ENCODE peak calls at places on chromosomes 11 and 22, in five cellular contexts. B is heart left ventricle, T is dorsolateral prefrontal cortex, G is AG09309, F is RWPE1. I is an unnamed sample.

GRCh38 chr11:44573333-44573732 is 7.9 kb downstream of the CD82 start:
- DNase-seq in B (no peak), T (peak), G (no peak), F (no peak), I (no peak)

GRCh38 chr11:102408339-102408738 is 44.2 kb downstream of the TMEM123 start:
- DNase-seq in B (no peak), T (no peak), G (no peak), F (no peak), I (no peak)

GRCh38 chr11:92388380-92388779 is 163.8 kb downstream of the FAT3 start:
- DNase-seq in B (no peak), T (no peak), G (no peak), F (no peak), I (no peak)

GRCh38 chr22:45224988-45225731 is 15.5 kb downstream of the KIAA0930 start:
- DNase-seq in B (no peak), T (peak), G (no peak), F (no peak), I (no peak)

GRCh38 chr11:63919267-63920125 is 2.5 kb upstream of the RCOR2 start:
- DNase-seq in B (peak), T (peak), G (no peak), F (no peak), I (no peak)

GRCh38 chr11:69648679-69649575 is 8.0 kb downstream of the CCND1 start:
- DNase-seq in B (peak), T (no peak), G (no peak), F (no peak), I (no peak)

GRCh38 chr11:118870396-118871343 is 13.0 kb upstream of the CXCR5 start:
- DNase-seq in B (peak), T (peak), G (no peak), F (no peak), I (no peak)

GRCh38 chr11:74004694-74005615 is 3.9 kb downstream of the UCP3 start:
- DNase-seq in B (peak), T (no peak), G (no peak), F (no peak), I (no peak)

GRCh38 chr11:72844356-72844755 is 30.1 kb downstream of the ATG16L2 start:
- DNase-seq in B (no peak), T (no peak), G (peak), F (no peak), I (no peak)

GRCh38 chr11:112215621-112216020 is 10.6 kb upstream of the PTS start:
- DNase-seq in B (no peak), T (no peak), G (no peak), F (no peak), I (no peak)

DNA sequence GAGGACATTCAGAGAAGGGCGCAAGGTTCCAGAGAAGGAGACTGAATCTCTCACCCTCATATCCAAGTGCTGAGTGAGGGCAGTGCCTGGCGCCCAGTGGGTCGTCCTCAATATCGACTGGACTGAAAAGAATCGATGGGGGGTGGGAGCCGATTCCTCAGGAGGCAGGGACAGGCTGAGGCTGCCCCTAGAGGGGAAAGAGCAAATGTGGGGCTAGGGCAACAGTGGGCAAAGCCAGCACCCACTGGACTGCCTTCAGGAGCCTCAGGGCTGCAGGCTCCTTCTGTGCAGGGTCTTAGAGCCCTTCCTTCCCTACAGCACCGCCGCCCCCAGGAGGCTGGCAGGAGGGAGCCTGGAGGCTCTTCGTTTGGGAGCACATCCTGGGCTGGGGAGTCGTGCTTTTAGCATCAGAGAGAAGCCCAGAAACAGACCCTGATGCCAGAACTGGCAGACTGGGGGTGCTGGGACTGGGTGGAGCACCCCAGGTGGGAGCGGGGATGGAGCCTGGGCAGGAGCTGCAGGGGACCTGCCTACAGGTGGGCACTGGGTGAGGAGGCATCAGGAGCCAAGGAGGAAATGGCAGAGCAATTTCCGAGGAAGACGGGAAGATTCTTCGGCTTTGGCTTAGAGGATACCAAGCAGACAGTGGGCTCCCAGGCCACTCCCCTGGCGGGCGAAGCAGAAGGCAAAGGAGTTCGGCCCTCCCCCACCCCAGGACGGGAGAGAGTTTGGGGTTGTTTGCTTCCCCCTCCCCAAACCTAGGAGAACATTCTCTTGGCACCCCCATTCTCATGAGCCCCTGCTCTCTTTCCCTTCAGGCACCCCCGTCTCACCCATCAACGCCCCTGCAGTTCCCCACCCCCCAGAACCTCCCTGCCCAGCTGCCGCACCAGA is 1.2 kb downstream of the SYT7 start:
- DNase-seq in B (no peak), T (no peak), G (no peak), F (no peak), I (no peak)
- TF ChIP-seq CTCF in B (no peak), T (no peak), G (no peak), F (no peak), I (no peak)

GRCh38 chr22:34973926-34974325 is 92.0 kb upstream of the ISX start:
- DNase-seq in B (no peak), T (no peak), G (no peak), F (no peak), I (no peak)

GRCh38 chr22:34976886-34977285 is 89.1 kb upstream of the ISX start:
- DNase-seq in B (no peak), T (no peak), G (no peak), F (no peak), I (no peak)

GRCh38 chr22:34973016-34973415 is 92.9 kb upstream of the ISX start:
- DNase-seq in B (no peak), T (no peak), G (no peak), F (no peak), I (no peak)

GRCh38 chr22:34976474-34976873 is 89.5 kb upstream of the ISX start:
- DNase-seq in B (no peak), T (no peak), G (no peak), F (no peak), I (no peak)

GRCh38 chr22:34975721-34976120 is 90.2 kb upstream of the ISX start:
- DNase-seq in B (no peak), T (no peak), G (no peak), F (no peak), I (no peak)
- TF ChIP-seq CTCF in B (no peak), T (no peak), G (no peak), F (no peak), I (peak)

GRCh38 chr22:38081941-38082828 is 1.8 kb downstream of the SLC16A8 start:
- DNase-seq in B (peak), T (no peak), G (no peak), F (no peak), I (no peak)

GRCh38 chr22:38085056-38085455 is 1.1 kb upstream of the SLC16A8 start:
- DNase-seq in B (peak), T (no peak), G (no peak), F (no peak), I (no peak)

GRCh38 chr22:38081636-38081940 is 2.4 kb downstream of the SLC16A8 start:
- DNase-seq in B (no peak), T (no peak), G (no peak), F (no peak), I (peak)

GRCh38 chr22:38083931-38084631 is at the start of gene SLC16A8:
- DNase-seq in B (peak), T (no peak), G (no peak), F (no peak), I (no peak)

GRCh38 chr22:38082986-38083710 is 836 bp downstream of the SLC16A8 start:
- DNase-seq in B (peak), T (no peak), G (no peak), F (no peak), I (no peak)
- TF ChIP-seq CTCF in B (no peak), T (no peak), G (no peak), F (no peak), I (no peak)

GRCh38 chr22:32122899-32123298 is 36.2 kb downstream of the C22orf42 start:
- DNase-seq in B (no peak), T (no peak), G (no peak), F (no peak), I (no peak)

GRCh38 chr22:32120603-32121002 is 38.5 kb downstream of the C22orf42 start:
- DNase-seq in B (no peak), T (no peak), G (no peak), F (no peak), I (no peak)

GRCh38 chr22:32119568-32120235 is 39.4 kb downstream of the C22orf42 start:
- DNase-seq in B (no peak), T (no peak), G (no peak), F (no peak), I (no peak)

GRCh38 chr22:32127904-32128303 is 31.2 kb downstream of the C22orf42 start:
- DNase-seq in B (no peak), T (no peak), G (no peak), F (no peak), I (no peak)

GRCh38 chr22:32123657-32124056 is 35.4 kb downstream of the C22orf42 start:
- DNase-seq in B (no peak), T (no peak), G (no peak), F (no peak), I (no peak)
- TF ChIP-seq CTCF in B (no peak), T (no peak), G (no peak), F (no peak), I (peak)

GRCh38 chr11:123018702-123019101 is 37.1 kb upstream of the BSX start:
- DNase-seq in B (no peak), T (no peak), G (no peak), F (no peak), I (no peak)

DNA sequence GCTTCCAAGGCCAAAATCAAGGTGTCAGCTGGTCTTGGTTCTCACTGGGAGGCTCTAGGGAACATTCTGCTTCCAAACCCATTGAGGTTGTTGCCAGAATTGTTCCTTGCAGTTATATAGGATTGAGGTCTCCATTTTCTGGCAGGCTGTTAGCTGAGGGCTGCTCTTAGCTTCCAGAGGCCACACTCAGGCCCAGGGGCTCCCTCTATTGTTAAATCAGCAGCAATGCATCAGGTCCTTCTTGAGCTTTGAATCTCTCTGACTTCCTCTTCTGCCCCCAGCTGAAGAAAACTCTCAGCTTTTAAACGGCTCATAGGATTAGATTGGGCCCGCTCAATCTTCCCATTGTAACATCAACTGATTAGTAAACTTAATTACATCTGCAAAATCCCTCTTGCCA is 39.3 kb upstream of the BSX start:
- DNase-seq in B (no peak), T (no peak), G (no peak), F (peak), I (no peak)
- TF ChIP-seq CTCF in B (peak), T (no peak), G (peak), F (peak), I (peak)

DNA sequence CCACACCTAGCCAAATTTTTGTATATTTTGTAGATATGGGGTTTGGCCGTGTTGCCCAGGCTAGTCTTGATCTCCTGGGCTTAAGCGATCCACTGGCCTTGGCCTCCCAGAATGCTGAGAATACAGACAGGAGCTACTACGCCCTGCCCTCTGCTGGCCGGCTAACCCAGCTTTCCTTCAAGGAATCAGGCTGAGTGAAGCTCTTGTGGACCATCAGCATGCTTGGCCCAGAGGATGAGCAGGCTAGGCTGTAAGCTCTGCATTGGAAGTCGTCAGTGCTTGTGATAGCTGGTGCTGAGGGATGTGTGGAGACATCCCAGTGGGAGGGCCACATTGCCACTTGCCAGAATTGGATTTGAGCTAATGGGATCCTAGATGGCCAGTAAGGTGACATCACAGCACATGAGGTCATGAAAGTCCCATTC is 60.6 kb downstream of the MED15 start:
- DNase-seq in B (no peak), T (no peak), G (no peak), F (no peak), I (no peak)
- TF ChIP-seq CTCF in B (peak), T (no peak), G (peak), F (no peak), I (peak)

DNA sequence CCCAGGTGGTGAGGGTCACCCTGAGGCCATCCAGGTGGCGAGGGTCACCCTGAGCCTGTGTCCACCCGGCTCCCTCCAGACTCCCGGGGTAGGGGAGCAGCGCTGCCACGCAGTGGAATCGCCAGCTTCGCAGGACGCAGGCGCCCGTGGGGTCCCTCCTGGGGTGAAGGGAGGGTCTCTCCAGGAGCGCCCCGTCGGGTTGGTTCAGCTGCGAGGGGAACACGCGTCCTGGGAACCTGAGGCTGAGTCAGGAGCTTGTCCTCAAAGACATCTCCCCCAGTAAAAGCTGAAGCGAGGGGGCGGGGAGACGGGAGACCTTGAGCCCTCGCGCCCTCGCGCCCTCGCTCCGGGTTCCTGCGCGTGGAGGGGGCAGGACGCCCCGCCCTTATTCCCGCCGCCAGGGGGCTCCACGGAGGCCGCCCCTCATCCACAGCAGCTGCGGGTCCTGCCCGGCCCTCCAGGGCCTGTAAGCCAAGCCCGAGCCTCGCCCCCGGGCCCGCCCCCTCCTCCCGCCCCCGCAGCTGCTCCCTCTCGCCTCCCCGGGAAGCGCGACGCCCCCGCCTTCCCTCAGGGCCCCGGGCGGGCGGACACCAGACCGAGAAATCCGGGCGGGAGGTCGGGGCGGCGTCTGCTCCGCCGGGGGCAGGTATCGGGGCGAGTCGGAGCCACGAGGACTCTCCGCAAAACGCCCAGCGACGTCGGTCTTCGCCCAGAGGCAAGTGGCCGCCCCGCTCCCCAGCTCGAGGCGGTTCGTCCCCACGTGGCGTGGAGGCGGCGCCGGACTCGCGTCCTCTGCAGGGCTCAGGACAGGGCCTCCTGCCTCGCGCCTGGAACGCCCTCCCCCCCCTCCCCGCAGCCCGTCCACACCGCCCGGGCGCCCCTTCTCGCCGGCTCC is 22.8 kb downstream of the PIM3 start:
- DNase-seq in B (peak), T (peak), G (no peak), F (no peak), I (no peak)
- TF ChIP-seq CTCF in B (peak), T (peak), G (peak), F (no peak), I (peak)

GRCh38 chr11:127612602-127613001 is 612.0 kb upstream of the KIRREL3 start:
- DNase-seq in B (no peak), T (no peak), G (no peak), F (no peak), I (no peak)

GRCh38 chr11:127610787-127611186 is 610.2 kb upstream of the KIRREL3 start:
- DNase-seq in B (no peak), T (no peak), G (no peak), F (no peak), I (no peak)

DNA sequence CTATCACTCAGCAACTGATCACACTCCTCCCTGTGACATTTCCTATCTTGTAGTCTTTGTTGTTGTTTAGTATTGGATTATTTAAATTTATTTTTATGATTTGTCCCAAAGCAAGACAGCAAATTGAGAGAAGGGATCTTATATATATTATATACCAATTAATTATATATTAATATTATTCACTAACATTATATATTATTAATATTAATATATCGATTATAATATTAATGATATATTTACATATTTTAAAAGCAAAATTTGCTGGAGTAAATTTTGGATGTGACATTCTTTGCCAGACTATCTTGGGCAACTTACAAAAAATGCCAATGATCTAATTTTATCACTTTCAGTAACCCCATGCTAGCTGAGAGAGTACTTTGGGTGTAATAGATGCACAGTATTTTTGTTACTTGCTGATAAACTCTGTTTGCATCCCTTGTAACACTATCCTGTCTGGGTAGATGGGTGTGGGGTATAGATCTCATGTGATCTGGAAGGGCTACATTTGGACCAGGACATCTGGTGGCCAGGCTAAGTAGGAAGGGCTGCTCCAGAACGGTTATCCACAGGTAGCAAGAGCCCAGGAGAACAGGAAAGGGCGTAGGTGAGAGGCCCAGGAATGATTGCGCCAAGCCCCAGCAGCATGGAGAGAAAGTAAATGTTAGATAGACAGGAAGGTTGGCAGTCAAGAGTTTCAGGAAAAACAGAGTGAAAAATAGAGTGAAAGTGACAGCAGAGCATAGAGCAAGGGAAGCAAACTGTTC is 608.6 kb upstream of the KIRREL3 start:
- DNase-seq in B (no peak), T (no peak), G (no peak), F (no peak), I (no peak)
- TF ChIP-seq CTCF in B (no peak), T (no peak), G (no peak), F (no peak), I (no peak)

DNA sequence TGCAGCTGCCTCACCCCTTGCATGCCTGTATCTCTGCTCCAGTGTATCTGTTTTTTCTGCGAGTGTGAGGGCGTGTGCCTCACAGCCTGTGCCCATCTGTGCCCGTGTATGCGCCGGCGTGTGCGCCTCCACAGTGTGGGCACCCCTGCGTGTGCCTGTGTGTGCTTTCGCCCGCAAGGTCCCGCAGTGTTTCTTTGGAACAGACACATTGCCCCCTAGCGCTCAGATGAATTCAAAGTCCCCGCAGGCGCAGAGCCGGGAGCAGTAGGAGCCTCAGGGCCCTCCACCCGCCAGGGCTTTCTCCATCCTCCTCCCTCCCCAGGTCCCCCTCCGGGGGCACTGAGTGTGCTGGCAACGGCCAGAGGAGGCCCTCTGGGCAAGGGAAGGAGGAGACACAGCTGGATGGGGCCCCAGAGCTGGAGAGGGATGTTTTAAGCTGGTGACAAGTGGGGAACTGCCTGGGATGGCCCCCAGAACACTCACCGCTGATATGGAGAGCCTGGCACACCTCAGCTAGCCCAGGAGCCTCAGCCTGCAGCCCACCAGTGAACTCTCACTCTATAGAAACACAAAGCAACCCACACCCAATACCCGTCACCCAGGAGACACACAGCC is 3.2 kb upstream of the MN1 start:
- DNase-seq in B (peak), T (peak), G (peak), F (peak), I (no peak)
- TF ChIP-seq CTCF in B (peak), T (peak), G (peak), F (peak), I (peak)

GRCh38 chr11:46446343-46446751 is 54.8 kb upstream of the CHRM4 start:
- DNase-seq in B (no peak), T (no peak), G (no peak), F (no peak), I (no peak)
- TF ChIP-seq CTCF in B (peak), T (peak), G (peak), F (no peak), I (no peak)

I was measured in type B pancreatic cell.